ENCODE peak calls at places on chromosomes 11 and 22, in nine cellular contexts. J, F, A, R, H, L, Y, T and V are unnamed samples.

GRCh38 chr11:77470971-77471370 is 2.9 kb downstream of the PAK1 start:
- DNase-seq in L (no peak), T (no peak), J (no peak), R (no peak), Y (no peak), A (no peak), H (no peak), F (no peak), V (no peak)

GRCh38 chr22:36988075-36988474 is 31.2 kb downstream of the TST start:
- DNase-seq in Y (no peak), L (no peak), H (no peak), T (no peak), R (no peak), J (no peak), A (no peak), F (no peak), V (no peak)

GRCh38 chr22:41920271-41920976 is 5.5 kb upstream of the SHISA8 start:
- DNase-seq in T (no peak), F (no peak), J (no peak), L (no peak), Y (no peak), A (no peak), R (no peak), H (no peak), V (peak; percentile 84)

GRCh38 chr11:116192509-116193206 is 580.1 kb downstream of the BUD13 start:
- DNase-seq in L (no peak), H (no peak), J (no peak), T (no peak), R (no peak), F (no peak), A (no peak), Y (no peak), V (no peak)

GRCh38 chr11:102453286-102453797 is 777 bp upstream of the TMEM123 start:
- DNase-seq in L (no peak), J (no peak), R (no peak), H (no peak), Y (no peak), A (no peak), F (no peak), T (peak; percentile 15), V (no peak)

GRCh38 chr11:122863704-122864326 is 18.7 kb upstream of the JHY start:
- DNase-seq in T (peak; percentile 32), L (no peak), J (peak; percentile 67), Y (peak; percentile 20), R (peak; percentile 68), F (no peak), A (peak; percentile 50), H (peak; percentile 48), V (peak; percentile 52)

GRCh38 chr11:64810891-64811272 is 531 bp upstream of the MEN1 start:
- DNase-seq in L (no peak), A (no peak), Y (peak; percentile 54), R (peak; percentile 72), J (no peak), F (no peak), H (no peak), T (no peak), V (peak; percentile 70)

GRCh38 chr11:83689062-83689461 is 402.9 kb upstream of the CCDC90B start:
- DNase-seq in L (no peak), H (no peak), A (no peak), J (no peak), T (no peak), F (no peak), R (no peak), Y (no peak), V (no peak)

GRCh38 chr11:61334434-61335354 is 1.7 kb downstream of the TKFC start:
- DNase-seq in F (no peak), A (peak; percentile 57), L (no peak), H (no peak), R (no peak), Y (no peak), J (peak; percentile 36), T (peak; percentile 40), V (no peak)

GRCh38 chr22:35435201-35435712 is 35.3 kb downstream of the MCM5 start:
- DNase-seq in H (peak; percentile 32), R (no peak), L (no peak), T (no peak), F (no peak), J (no peak), A (no peak), Y (no peak), V (peak; percentile 28)

GRCh38 chr22:24140357-24140756 is 40.9 kb upstream of the SUSD2 start:
- DNase-seq in J (no peak), H (peak; percentile 64), A (peak; percentile 40), F (no peak), R (no peak), T (no peak), L (peak; percentile 59), Y (no peak), V (no peak)

GRCh38 chr11:31254411-31254810 is 115.1 kb downstream of the DCDC1 start:
- DNase-seq in R (no peak), T (no peak), L (no peak), Y (no peak), A (no peak), J (peak; percentile 55), H (no peak), F (no peak), V (no peak)

GRCh38 chr11:1276061-1276790 is 33.2 kb downstream of the TOLLIP start:
- DNase-seq in T (no peak), Y (no peak), R (no peak), H (peak; percentile 72), J (no peak), F (no peak), A (no peak), L (no peak), V (no peak)

GRCh38 chr11:31236052-31236652 is 133.4 kb downstream of the DCDC1 start:
- DNase-seq in T (no peak), R (peak; percentile 61), J (peak; percentile 21), Y (no peak), A (no peak), F (no peak), H (no peak), L (no peak), V (no peak)

GRCh38 chr11:2366271-2366670 is 10.8 kb upstream of the CD81 start:
- DNase-seq in J (no peak), T (no peak), F (no peak), A (no peak), R (no peak), L (no peak), H (no peak), Y (no peak), V (no peak)

GRCh38 chr11:105298630-105299029 is 159.1 kb upstream of the CARD18 start:
- DNase-seq in H (no peak), T (peak; percentile 11), L (no peak), Y (no peak), A (peak; percentile 34), J (peak; percentile 6), F (no peak), R (no peak), V (no peak)

GRCh38 chr11:28142724-28143123 is 34.5 kb downstream of the METTL15 start:
- DNase-seq in H (no peak), L (no peak), Y (no peak), R (no peak), F (no peak), J (no peak), T (no peak), A (no peak), V (no peak)

GRCh38 chr22:27842994-27843431 is 41.5 kb upstream of the MN1 start:
- DNase-seq in J (no peak), L (no peak), H (no peak), F (no peak), Y (no peak), A (no peak), T (no peak), R (no peak), V (no peak)

GRCh38 chr11:92453055-92453454 is 228.4 kb downstream of the FAT3 start:
- DNase-seq in Y (no peak), L (no peak), A (peak; percentile 78), R (no peak), J (peak; percentile 51), H (no peak), T (peak; percentile 60), F (no peak), V (peak; percentile 6)

GRCh38 chr22:22848364-22848866 is 39.2 kb upstream of the IGLL5 start:
- DNase-seq in T (no peak), J (peak; percentile 55), Y (peak; percentile 59), A (peak; percentile 31), L (no peak), F (peak; percentile 16), R (peak; percentile 48), H (peak; percentile 70), V (peak; percentile 71)

GRCh38 chr22:33659423-33659822 is 260.9 kb downstream of the LARGE1 start:
- DNase-seq in Y (no peak), A (no peak), L (no peak), J (peak; percentile 52), H (no peak), R (no peak), T (no peak), F (no peak), V (no peak)

GRCh38 chr22:31244044-31244942 is 32.2 kb downstream of the LIMK2 start:
- DNase-seq in T (peak; percentile 63), Y (no peak), A (peak; percentile 80), J (peak; percentile 81), F (no peak), H (no peak), R (no peak), L (no peak), V (no peak)